ENCODE peak calls at places on chromosomes 4 and X, in ten cellular contexts. X is astrocyte of the hippocampus, A is occipital lobe, Q is lower lobe of right lung, G is brain microvascular endothelial cell, S is GM04504, J is fibroblast of mammary gland, B is HT1080, W is esophagus muscularis mucosa, K is bronchial epithelial cell. F is an unnamed sample.
A peak's percentile ranks its signal among the peaks of the same experiment; 100 is the strongest.

GRCh38 chr4:187224560-187224959 is 500.9 kb upstream of the FAT1 start:
- DNase-seq in B (no peak), W (no peak), K (no peak), Q (no peak), A (no peak), J (no peak), S (no peak), X (no peak), G (no peak), F (no peak)

GRCh38 chr4:828641-829271 is 2.8 kb upstream of the CPLX1 start:
- DNase-seq in G (no peak), W (no peak), B (peak; percentile 38), S (no peak), A (no peak), Q (peak; percentile 41), K (no peak), J (peak; percentile 31), X (no peak), F (no peak)

GRCh38 chr4:100348472-100348871 is 158.2 kb upstream of the DDIT4L start:
- DNase-seq in B (peak; percentile 86), W (no peak), A (no peak), Q (no peak), K (peak; percentile 96), S (no peak), G (peak; percentile 94), X (peak; percentile 12), J (peak; percentile 82), F (no peak)

GRCh38 chrX:124651031-124651430 is 304.7 kb downstream of the SH2D1A start:
- DNase-seq in B (no peak), G (no peak), A (no peak), X (no peak), K (no peak), S (no peak), Q (no peak), W (no peak), J (no peak), F (no peak)

GRCh38 chrX:17412692-17413091 is 37.7 kb downstream of the NHS start:
- DNase-seq in X (peak; percentile 60), S (peak; percentile 42), K (peak; percentile 86), J (peak; percentile 91), G (peak; percentile 71), W (no peak), Q (no peak), A (no peak), B (peak; percentile 84), F (no peak)

GRCh38 chrX:46837543-46838481 is 969 bp downstream of the RP2 start:
- DNase-seq in K (peak; percentile 70), J (peak; percentile 41), B (peak; percentile 32), S (no peak), Q (no peak), W (no peak), X (no peak), A (no peak), G (no peak), F (no peak)

GRCh38 chr4:131499139-131499873 is 1649.8 kb upstream of the PCDH10 start:
- DNase-seq in K (peak; percentile 62), B (peak; percentile 74), W (no peak), A (peak; percentile 1), Q (no peak), J (peak; percentile 81), G (peak; percentile 62), S (peak; percentile 56), X (peak; percentile 81), F (peak; percentile 93)

GRCh38 chrX:1453951-1454785 is 1.5 kb upstream of the ASMTL start:
- DNase-seq in X (peak; percentile 92), B (peak; percentile 85), K (peak; percentile 50), A (no peak), J (peak; percentile 71), G (peak; percentile 62), Q (peak; percentile 90), S (peak; percentile 52), W (peak; percentile 97), F (peak; percentile 52)

GRCh38 chr4:79148369-79148768 is 177.5 kb downstream of the NAA11 start:
- DNase-seq in K (no peak), A (no peak), W (no peak), J (no peak), S (no peak), G (no peak), X (no peak), B (no peak), Q (no peak), F (no peak)

GRCh38 chr4:127623755-127624087 is 9.0 kb upstream of the INTU start:
- DNase-seq in B (no peak), S (no peak), K (peak; percentile 23), G (peak; percentile 37), W (no peak), A (no peak), J (peak; percentile 34), X (peak; percentile 81), Q (no peak), F (no peak)

GRCh38 chrX:8738588-8739189 is 6.8 kb upstream of the ANOS1 start:
- DNase-seq in W (no peak), B (peak; percentile 13), A (peak; percentile 3), X (peak; percentile 65), S (no peak), G (no peak), K (no peak), Q (no peak), J (peak; percentile 45), F (peak; percentile 31)

GRCh38 chrX:78237127-78237526 is 90.3 kb downstream of the CYSLTR1 start:
- DNase-seq in X (no peak), B (peak; percentile 0), J (no peak), S (no peak), A (no peak), W (no peak), G (no peak), Q (no peak), K (peak; percentile 51), F (no peak)

F was measured in astrocyte of the cerebellum.